ENCODE peak calls at places on chromosomes 7 and 10, in ten cellular contexts. One of them, this sample, is unnamed.

GRCh38 chr10:20466731-20467130 is 430.4 kb downstream of the NEBL start:
- DNase-seq in stomach: no peak
- DNase-seq in IMR-90: peak
- DNase-seq in psoas muscle: no peak
- DNase-seq in brain microvascular endothelial cell: peak
- DNase-seq in tibial artery: no peak
- DNase-seq in NB4: no peak
- DNase-seq in colonic mucosa: no peak
- DNase-seq in choroid plexus epithelial cell: peak
- DNase-seq in Caco-2: no peak
- DNase-seq in this sample: peak

GRCh38 chr7:139683137-139683871 is 94.5 kb downstream of the HIPK2 start:
- DNase-seq in stomach: no peak
- DNase-seq in IMR-90: peak
- DNase-seq in psoas muscle: peak
- DNase-seq in brain microvascular endothelial cell: peak
- DNase-seq in tibial artery: no peak
- DNase-seq in NB4: no peak
- DNase-seq in colonic mucosa: no peak
- DNase-seq in choroid plexus epithelial cell: peak
- DNase-seq in Caco-2: no peak
- DNase-seq in this sample: peak

GRCh38 chr10:37704566-37704965 is 152.8 kb downstream of the ZNF248 start:
- DNase-seq in stomach: no peak
- DNase-seq in IMR-90: no peak
- DNase-seq in psoas muscle: no peak
- DNase-seq in brain microvascular endothelial cell: no peak
- DNase-seq in tibial artery: peak
- DNase-seq in NB4: no peak
- DNase-seq in colonic mucosa: no peak
- DNase-seq in choroid plexus epithelial cell: no peak
- DNase-seq in Caco-2: no peak
- DNase-seq in this sample: no peak

GRCh38 chr7:102967798-102968197 is 55.0 kb downstream of the LRRC17 start:
- DNase-seq in stomach: no peak
- DNase-seq in IMR-90: peak
- DNase-seq in psoas muscle: no peak
- DNase-seq in brain microvascular endothelial cell: peak
- DNase-seq in tibial artery: no peak
- DNase-seq in NB4: no peak
- DNase-seq in colonic mucosa: no peak
- DNase-seq in choroid plexus epithelial cell: peak
- DNase-seq in Caco-2: no peak
- DNase-seq in this sample: peak

GRCh38 chr10:123911866-123912265 is 20.3 kb upstream of the CPXM2 start:
- DNase-seq in stomach: no peak
- DNase-seq in IMR-90: no peak
- DNase-seq in psoas muscle: no peak
- DNase-seq in brain microvascular endothelial cell: no peak
- DNase-seq in tibial artery: no peak
- DNase-seq in NB4: no peak
- DNase-seq in colonic mucosa: no peak
- DNase-seq in choroid plexus epithelial cell: no peak
- DNase-seq in Caco-2: no peak
- DNase-seq in this sample: no peak

GRCh38 chr7:139452948-139453672 is 30.4 kb downstream of the KLRG2 start:
- DNase-seq in stomach: no peak
- DNase-seq in IMR-90: peak
- DNase-seq in psoas muscle: no peak
- DNase-seq in brain microvascular endothelial cell: peak
- DNase-seq in tibial artery: no peak
- DNase-seq in NB4: no peak
- DNase-seq in colonic mucosa: no peak
- DNase-seq in choroid plexus epithelial cell: no peak
- DNase-seq in Caco-2: no peak
- DNase-seq in this sample: peak

GRCh38 chr7:45112648-45113047 is 1.2 kb upstream of the TBRG4 start:
- DNase-seq in stomach: no peak
- DNase-seq in IMR-90: peak
- DNase-seq in psoas muscle: no peak
- DNase-seq in brain microvascular endothelial cell: no peak
- DNase-seq in tibial artery: no peak
- DNase-seq in NB4: no peak
- DNase-seq in colonic mucosa: no peak
- DNase-seq in choroid plexus epithelial cell: peak
- DNase-seq in Caco-2: no peak
- DNase-seq in this sample: no peak

GRCh38 chr10:122267849-122268737 is 3.0 kb upstream of the BTBD16 start:
- DNase-seq in stomach: peak
- DNase-seq in IMR-90: peak
- DNase-seq in psoas muscle: no peak
- DNase-seq in brain microvascular endothelial cell: peak
- DNase-seq in tibial artery: no peak
- DNase-seq in NB4: peak
- DNase-seq in colonic mucosa: peak
- DNase-seq in choroid plexus epithelial cell: peak
- DNase-seq in Caco-2: peak
- DNase-seq in this sample: peak

GRCh38 chr10:95792874-95793285 is 36.9 kb downstream of the ENTPD1 start:
- DNase-seq in stomach: no peak
- DNase-seq in IMR-90: peak
- DNase-seq in psoas muscle: no peak
- DNase-seq in brain microvascular endothelial cell: peak
- DNase-seq in tibial artery: peak
- DNase-seq in NB4: peak
- DNase-seq in colonic mucosa: no peak
- DNase-seq in choroid plexus epithelial cell: peak
- DNase-seq in Caco-2: no peak
- DNase-seq in this sample: peak

DNA sequence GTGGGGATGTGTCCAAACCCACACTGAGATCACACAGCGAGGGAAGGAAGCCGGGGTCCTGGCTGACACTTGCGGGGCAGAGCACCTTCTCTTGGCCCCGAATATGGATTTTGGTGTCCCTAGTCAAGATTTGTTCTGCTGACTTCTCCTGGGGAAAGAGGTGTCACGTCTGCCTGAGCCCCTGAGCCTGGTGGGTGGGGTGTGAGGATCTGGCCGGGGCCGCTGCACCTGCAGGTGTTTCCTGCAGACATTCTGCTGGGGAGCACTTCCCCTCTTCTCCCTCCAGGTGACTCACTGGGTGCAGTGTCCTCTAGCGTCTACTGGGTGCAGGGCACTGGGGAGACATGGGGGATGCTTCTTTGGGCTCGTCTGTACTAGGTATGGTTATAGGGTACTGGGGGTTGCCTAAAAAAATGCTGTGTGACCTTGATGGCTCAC is 99.2 kb downstream of the GRK5 start:
- DNase-seq in stomach: peak
- DNase-seq in IMR-90: no peak
- DNase-seq in psoas muscle: peak
- DNase-seq in brain microvascular endothelial cell: no peak
- DNase-seq in tibial artery: no peak
- DNase-seq in NB4: peak
- DNase-seq in colonic mucosa: no peak
- DNase-seq in choroid plexus epithelial cell: no peak
- DNase-seq in Caco-2: no peak
- DNase-seq in this sample: no peak
- H3K4me3 ChIP-seq in stomach: peak
- H3K4me3 ChIP-seq in IMR-90: no peak
- H3K4me3 ChIP-seq in psoas muscle: no peak
- H3K4me3 ChIP-seq in brain microvascular endothelial cell: no peak
- H3K4me3 ChIP-seq in tibial artery: no peak
- H3K4me3 ChIP-seq in NB4: peak
- H3K4me3 ChIP-seq in colonic mucosa: no peak
- H3K4me3 ChIP-seq in choroid plexus epithelial cell: no peak
- H3K4me3 ChIP-seq in Caco-2: no peak
- H3K4me3 ChIP-seq in this sample: no peak

GRCh38 chr10:17453377-17454091 is 861 bp downstream of the ST8SIA6 start:
- DNase-seq in stomach: peak
- DNase-seq in IMR-90: no peak
- DNase-seq in psoas muscle: peak
- DNase-seq in brain microvascular endothelial cell: no peak
- DNase-seq in tibial artery: no peak
- DNase-seq in NB4: no peak
- DNase-seq in colonic mucosa: peak
- DNase-seq in choroid plexus epithelial cell: peak
- DNase-seq in Caco-2: peak
- DNase-seq in this sample: peak
- H3K4me3 ChIP-seq in stomach: peak
- H3K4me3 ChIP-seq in IMR-90: peak
- H3K4me3 ChIP-seq in psoas muscle: peak
- H3K4me3 ChIP-seq in brain microvascular endothelial cell: peak
- H3K4me3 ChIP-seq in tibial artery: peak
- H3K4me3 ChIP-seq in NB4: no peak
- H3K4me3 ChIP-seq in colonic mucosa: peak
- H3K4me3 ChIP-seq in choroid plexus epithelial cell: peak
- H3K4me3 ChIP-seq in Caco-2: peak
- H3K4me3 ChIP-seq in this sample: peak

GRCh38 chr10:48697821-48698764 is 13.4 kb downstream of the WDFY4 start:
- DNase-seq in stomach: no peak
- DNase-seq in IMR-90: no peak
- DNase-seq in psoas muscle: no peak
- DNase-seq in brain microvascular endothelial cell: no peak
- DNase-seq in tibial artery: no peak
- DNase-seq in NB4: no peak
- DNase-seq in colonic mucosa: no peak
- DNase-seq in choroid plexus epithelial cell: no peak
- DNase-seq in Caco-2: no peak
- DNase-seq in this sample: no peak

GRCh38 chr10:48698971-48699627 is 14.4 kb downstream of the WDFY4 start:
- DNase-seq in stomach: no peak
- DNase-seq in IMR-90: no peak
- DNase-seq in psoas muscle: no peak
- DNase-seq in brain microvascular endothelial cell: no peak
- DNase-seq in tibial artery: no peak
- DNase-seq in NB4: no peak
- DNase-seq in colonic mucosa: no peak
- DNase-seq in choroid plexus epithelial cell: no peak
- DNase-seq in Caco-2: no peak
- DNase-seq in this sample: no peak

GRCh38 chr10:48695636-48696534 is 11.2 kb downstream of the WDFY4 start:
- DNase-seq in stomach: no peak
- DNase-seq in IMR-90: no peak
- DNase-seq in psoas muscle: no peak
- DNase-seq in brain microvascular endothelial cell: no peak
- DNase-seq in tibial artery: no peak
- DNase-seq in NB4: no peak
- DNase-seq in colonic mucosa: no peak
- DNase-seq in choroid plexus epithelial cell: no peak
- DNase-seq in Caco-2: no peak
- DNase-seq in this sample: no peak

GRCh38 chr10:48696535-48696873 is 11.8 kb downstream of the WDFY4 start:
- DNase-seq in stomach: no peak
- DNase-seq in IMR-90: no peak
- DNase-seq in psoas muscle: no peak
- DNase-seq in brain microvascular endothelial cell: no peak
- DNase-seq in tibial artery: no peak
- DNase-seq in NB4: no peak
- DNase-seq in colonic mucosa: no peak
- DNase-seq in choroid plexus epithelial cell: no peak
- DNase-seq in Caco-2: no peak
- DNase-seq in this sample: no peak

GRCh38 chr10:48697091-48697490 is 12.4 kb downstream of the WDFY4 start:
- DNase-seq in stomach: no peak
- DNase-seq in IMR-90: no peak
- DNase-seq in psoas muscle: no peak
- DNase-seq in brain microvascular endothelial cell: no peak
- DNase-seq in tibial artery: no peak
- DNase-seq in NB4: no peak
- DNase-seq in colonic mucosa: no peak
- DNase-seq in choroid plexus epithelial cell: no peak
- DNase-seq in Caco-2: no peak
- DNase-seq in this sample: no peak
- H3K4me3 ChIP-seq in stomach: no peak
- H3K4me3 ChIP-seq in IMR-90: no peak
- H3K4me3 ChIP-seq in psoas muscle: no peak
- H3K4me3 ChIP-seq in brain microvascular endothelial cell: no peak
- H3K4me3 ChIP-seq in tibial artery: no peak
- H3K4me3 ChIP-seq in NB4: no peak
- H3K4me3 ChIP-seq in colonic mucosa: no peak
- H3K4me3 ChIP-seq in choroid plexus epithelial cell: no peak
- H3K4me3 ChIP-seq in Caco-2: no peak
- H3K4me3 ChIP-seq in this sample: no peak

GRCh38 chr10:97411411-97411810 is 10.3 kb upstream of the RRP12 start:
- DNase-seq in stomach: no peak
- DNase-seq in IMR-90: peak
- DNase-seq in psoas muscle: no peak
- DNase-seq in brain microvascular endothelial cell: peak
- DNase-seq in tibial artery: no peak
- DNase-seq in NB4: peak
- DNase-seq in colonic mucosa: no peak
- DNase-seq in choroid plexus epithelial cell: peak
- DNase-seq in Caco-2: peak
- DNase-seq in this sample: peak

GRCh38 chr10:97406064-97406463 is 4.9 kb upstream of the RRP12 start:
- DNase-seq in stomach: no peak
- DNase-seq in IMR-90: no peak
- DNase-seq in psoas muscle: no peak
- DNase-seq in brain microvascular endothelial cell: no peak
- DNase-seq in tibial artery: no peak
- DNase-seq in NB4: peak
- DNase-seq in colonic mucosa: no peak
- DNase-seq in choroid plexus epithelial cell: no peak
- DNase-seq in Caco-2: no peak
- DNase-seq in this sample: no peak

GRCh38 chr10:97408496-97408992 is 7.4 kb upstream of the RRP12 start:
- DNase-seq in stomach: peak
- DNase-seq in IMR-90: no peak
- DNase-seq in psoas muscle: no peak
- DNase-seq in brain microvascular endothelial cell: no peak
- DNase-seq in tibial artery: no peak
- DNase-seq in NB4: peak
- DNase-seq in colonic mucosa: peak
- DNase-seq in choroid plexus epithelial cell: no peak
- DNase-seq in Caco-2: no peak
- DNase-seq in this sample: no peak

GRCh38 chr10:97407211-97407951 is 6.2 kb upstream of the RRP12 start:
- DNase-seq in stomach: peak
- DNase-seq in IMR-90: peak
- DNase-seq in psoas muscle: no peak
- DNase-seq in brain microvascular endothelial cell: peak
- DNase-seq in tibial artery: no peak
- DNase-seq in NB4: peak
- DNase-seq in colonic mucosa: peak
- DNase-seq in choroid plexus epithelial cell: peak
- DNase-seq in Caco-2: peak
- DNase-seq in this sample: peak

GRCh38 chr10:97407952-97408248 is 6.8 kb upstream of the RRP12 start:
- DNase-seq in stomach: no peak
- DNase-seq in IMR-90: no peak
- DNase-seq in psoas muscle: no peak
- DNase-seq in brain microvascular endothelial cell: no peak
- DNase-seq in tibial artery: no peak
- DNase-seq in NB4: no peak
- DNase-seq in colonic mucosa: no peak
- DNase-seq in choroid plexus epithelial cell: no peak
- DNase-seq in Caco-2: no peak
- DNase-seq in this sample: no peak
- H3K4me3 ChIP-seq in stomach: no peak
- H3K4me3 ChIP-seq in IMR-90: no peak
- H3K4me3 ChIP-seq in psoas muscle: no peak
- H3K4me3 ChIP-seq in brain microvascular endothelial cell: no peak
- H3K4me3 ChIP-seq in tibial artery: no peak
- H3K4me3 ChIP-seq in NB4: no peak
- H3K4me3 ChIP-seq in colonic mucosa: no peak
- H3K4me3 ChIP-seq in choroid plexus epithelial cell: no peak
- H3K4me3 ChIP-seq in Caco-2: no peak
- H3K4me3 ChIP-seq in this sample: no peak

This sample was measured in fibroblast of pulmonary artery.